ENCODE peak calls at places on chromosomes 3 and 15, in five cellular contexts. K is OCI-LY7, W is fibroblast of lung, I is left ventricle myocardium inferior, Z is mesendoderm. S is an unnamed sample. For H3K4me1, the result is how much of the 10 kb centered on the place peaks cover.

GRCh38 chr15:98866503-98866902 is 141.1 kb downstream of the PGPEP1L start:
- DNase-seq in K (no peak), W (peak), I (no peak), Z (peak), S (no peak)

GRCh38 chr3:8756671-8757070 is 12.7 kb downstream of the OXTR start:
- DNase-seq in K (no peak), W (no peak), I (no peak), Z (peak), S (no peak)

GRCh38 chr3:151796105-151796705 is 17.7 kb upstream of the AADAC start:
- DNase-seq in K (no peak), W (peak), I (no peak), Z (no peak), S (no peak)

GRCh38 chr3:76372497-76372896 is 587.1 kb upstream of the ZNF717 start:
- DNase-seq in K (no peak), W (no peak), I (no peak), Z (no peak), S (no peak)

GRCh38 chr15:62942411-62942810 is 100.1 kb upstream of the TPM1 start:
- DNase-seq in K (no peak), W (no peak), I (no peak), Z (no peak), S (no peak)

GRCh38 chr3:174863488-174863887 is 4.4 kb downstream of the NAALADL2 start:
- DNase-seq in K (no peak), W (no peak), I (no peak), Z (peak), S (no peak)

GRCh38 chr3:158711886-158712285 is 20.4 kb downstream of the RARRES1 start:
- DNase-seq in K (no peak), W (peak), I (no peak), Z (peak), S (no peak)

GRCh38 chr15:66864086-66864830 is 162.2 kb downstream of the SMAD6 start:
- DNase-seq in K (no peak), W (no peak), I (no peak), Z (no peak), S (peak)

GRCh38 chr15:101549647-101550046 is 60.1 kb upstream of the PCSK6 start:
- DNase-seq in K (no peak), W (no peak), I (no peak), Z (no peak), S (no peak)

GRCh38 chr3:184543848-184544512 is 17.6 kb upstream of the EPHB3 start:
- DNase-seq in K (peak), W (peak), I (peak), Z (peak), S (peak)

GRCh38 chr15:68326711-68327412 is 49.3 kb downstream of the FEM1B start:
- DNase-seq in K (no peak), W (no peak), I (no peak), Z (no peak), S (no peak)

GRCh38 chr15:77018796-77019475 is 24.0 kb downstream of the PSTPIP1 start:
- DNase-seq in K (no peak), W (no peak), I (no peak), Z (no peak), S (no peak)

GRCh38 chr3:13647314-13648059 is 98.6 kb downstream of the FBLN2 start:
- DNase-seq in K (no peak), W (peak), I (no peak), Z (no peak), S (no peak)

GRCh38 chr15:33963831-33964664 is 4.2 kb upstream of the CHRM5 start:
- DNase-seq in K (peak), W (peak), I (no peak), Z (peak), S (no peak)

GRCh38 chr15:42493694-42494093 is 1.7 kb upstream of the SNAP23 start:
- DNase-seq in K (peak), W (no peak), I (no peak), Z (no peak), S (no peak)

GRCh38 chr3:188123170-188123920 is 30.6 kb upstream of the LPP start:
- DNase-seq in K (peak), W (peak), I (no peak), Z (no peak), S (no peak)

GRCh38 chr3:100994187-100994586 is 966 bp upstream of the ABI3BP start:
- DNase-seq in K (no peak), W (no peak), I (no peak), Z (no peak), S (no peak)

GRCh38 chr3:58629629-58630028 is 36.9 kb downstream of the FAM3D start:
- DNase-seq in K (no peak), W (no peak), I (no peak), Z (no peak), S (no peak)

GRCh38 chr15:43531018-43531667 is 13.7 kb downstream of the MAP1A start:
- DNase-seq in K (no peak), W (no peak), I (no peak), Z (peak), S (no peak)

GRCh38 chr3:189404797-189405484 is 226.2 kb upstream of the TP63 start:
- DNase-seq in K (no peak), W (no peak), I (no peak), Z (no peak), S (no peak)

GRCh38 chr15:57751177-57751800 is 44.8 kb downstream of the POLR2M start:
- DNase-seq in K (peak), W (peak), I (no peak), Z (peak), S (no peak)

GRCh38 chr3:65732060-65732933 is 306.4 kb downstream of the MAGI1 start:
- DNase-seq in K (peak), W (peak), I (no peak), Z (peak), S (peak)

GRCh38 chr15:88419830-88420229 is 47.4 kb downstream of the MRPL46 start:
- DNase-seq in K (no peak), W (no peak), I (no peak), Z (no peak), S (no peak)

GRCh38 chr3:59547874-59548273 is 498.0 kb upstream of the CFAP20DC start:
- DNase-seq in K (no peak), W (no peak), I (no peak), Z (no peak), S (no peak)

GRCh38 chr15:76994496-76994895 is 430 bp upstream of the PSTPIP1 start:
- DNase-seq in K (no peak), W (no peak), I (no peak), Z (no peak), S (no peak)

GRCh38 chr15:63502843-63503738 is 1.3 kb upstream of the USP3 start:
- DNase-seq in K (peak), W (peak), I (peak), Z (peak), S (peak)

GRCh38 chr15:100171411-100171810 is 170.4 kb downstream of the ADAMTS17 start:
- DNase-seq in K (no peak), W (no peak), I (no peak), Z (no peak), S (no peak)

GRCh38 chr15:27903405-27903804 is 195.7 kb downstream of the OCA2 start:
- DNase-seq in K (no peak), W (no peak), I (no peak), Z (no peak), S (no peak)

GRCh38 chr15:26891448-26891881 is 24.6 kb downstream of the GABRA5 start:
- DNase-seq in K (peak), W (peak), I (peak), Z (peak), S (peak)

GRCh38 chr15:76337047-76337738 is 620 bp downstream of the ISL2 start:
- DNase-seq in K (peak), W (peak), I (no peak), Z (peak), S (no peak)

GRCh38 chr15:84604804-84605203 is 4.0 kb downstream of the ZSCAN2 start:
- DNase-seq in K (no peak), W (no peak), I (no peak), Z (no peak), S (no peak)

GRCh38 chr3:151002582-151002981 is 30.1 kb upstream of the CLRN1 start:
- DNase-seq in K (no peak), W (no peak), I (no peak), Z (no peak), S (no peak)

GRCh38 chr3:73243740-73244139 is 182.3 kb downstream of the EBLN2 start:
- DNase-seq in K (no peak), W (no peak), I (no peak), Z (no peak), S (no peak)

GRCh38 chr15:31352911-31353811 is 26.5 kb downstream of the KLF13 start:
- DNase-seq in K (peak), W (peak), I (peak), Z (no peak), S (no peak)

GRCh38 chr15:72272213-72272996 is at the start of gene PARP6:
- DNase-seq in K (peak), W (peak), I (peak), Z (peak), S (peak)

GRCh38 chr3:123130079-123130726 is 63.4 kb downstream of the PDIA5 start:
- DNase-seq in K (no peak), W (no peak), I (no peak), Z (no peak), S (peak)

GRCh38 chr15:65333441-65333820 is 29.0 kb downstream of the RNU5B-1 start:
- DNase-seq in K (no peak), W (no peak), I (no peak), Z (no peak), S (no peak)

DNA sequence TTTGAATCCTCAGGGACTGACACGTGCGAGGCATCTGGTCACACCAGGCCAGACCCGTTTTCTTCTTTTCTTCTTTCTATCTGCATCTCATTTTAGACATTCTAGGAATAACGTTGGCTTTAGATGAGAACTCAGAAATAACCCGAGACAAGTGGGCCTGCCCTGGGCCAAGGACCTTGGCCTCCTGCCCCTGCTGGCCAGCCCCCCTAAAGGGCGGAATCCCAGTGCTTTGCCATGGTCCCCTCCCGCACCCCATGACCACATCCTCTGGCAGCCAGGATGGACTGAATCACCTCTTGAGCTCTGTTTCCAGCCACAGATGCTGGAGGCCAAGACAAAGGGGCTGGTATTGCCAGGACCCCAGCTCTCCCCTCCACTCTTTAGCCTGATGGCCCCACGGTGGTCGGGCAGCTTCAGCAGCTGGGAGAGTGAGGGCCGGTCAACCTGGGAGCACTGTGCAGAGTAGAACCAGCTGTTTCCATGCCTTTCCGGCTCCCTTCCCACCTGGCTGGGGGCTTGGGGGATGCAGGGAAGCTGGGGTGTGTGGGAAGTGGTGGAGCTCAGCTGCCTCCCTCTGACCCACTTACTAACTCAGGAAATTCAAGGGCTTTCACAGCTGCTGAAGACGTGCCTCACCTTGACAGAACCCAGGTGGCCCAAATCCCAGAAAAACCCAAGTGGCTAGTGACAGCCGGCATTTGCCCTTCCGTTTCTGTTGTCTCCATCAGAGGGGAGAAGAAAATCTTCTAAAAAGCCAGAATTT is 190.9 kb downstream of the FAM43A start:
- DNase-seq in K (no peak), W (no peak), I (no peak), Z (no peak), S (no peak)
- H3K4me1 ChIP-seq in K (under half), W (under half), I (half or more), Z (under half), S (under half)

GRCh38 chr3:194204036-194204792 is 68.3 kb downstream of the HES1 start:
- DNase-seq in K (no peak), W (no peak), I (no peak), Z (peak), S (no peak)
- H3K27ac ChIP-seq in K (no peak), W (no peak), I (no peak), Z (no peak), S (no peak)

GRCh38 chr3:141427764-141428163 is 59.1 kb upstream of the RASA2 start:
- DNase-seq in K (no peak), W (no peak), I (no peak), Z (no peak), S (no peak)
- H3K4me1 ChIP-seq in K (under half), W (under half), I (half or more), Z (under half), S (under half)

GRCh38 chr3:36837089-36837488 is 72.7 kb upstream of the DCLK3 start:
- DNase-seq in K (no peak), W (no peak), I (no peak), Z (peak), S (no peak)

GRCh38 chr3:36827133-36827532 is 62.8 kb upstream of the DCLK3 start:
- DNase-seq in K (no peak), W (no peak), I (no peak), Z (no peak), S (no peak)

GRCh38 chr3:36833160-36833814 is 68.9 kb upstream of the DCLK3 start:
- DNase-seq in K (no peak), W (no peak), I (no peak), Z (peak), S (no peak)

DNA sequence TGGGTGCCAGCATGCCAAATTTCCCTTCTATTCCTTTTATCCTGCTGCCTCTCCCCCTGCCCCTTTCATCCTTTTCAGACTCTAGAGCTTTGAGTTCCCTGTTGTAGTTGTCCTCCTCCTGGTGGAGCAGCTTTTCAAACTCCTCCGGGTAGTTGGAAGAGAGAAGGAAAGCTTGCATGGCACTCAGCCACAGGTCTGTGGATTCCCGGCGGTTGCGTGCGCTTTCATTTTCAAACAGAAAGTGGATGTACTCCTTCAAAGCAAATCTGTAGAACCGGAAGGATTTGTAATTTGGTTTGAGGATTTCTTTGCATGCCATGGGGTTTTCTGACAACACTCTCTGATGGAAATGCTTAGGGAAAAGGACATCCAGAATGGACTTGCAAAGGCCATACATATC is 68.1 kb upstream of the DCLK3 start:
- DNase-seq in K (no peak), W (no peak), I (no peak), Z (no peak), S (no peak)
- H3K27ac ChIP-seq in K (no peak), W (no peak), I (no peak), Z (no peak), S (no peak)

DNA sequence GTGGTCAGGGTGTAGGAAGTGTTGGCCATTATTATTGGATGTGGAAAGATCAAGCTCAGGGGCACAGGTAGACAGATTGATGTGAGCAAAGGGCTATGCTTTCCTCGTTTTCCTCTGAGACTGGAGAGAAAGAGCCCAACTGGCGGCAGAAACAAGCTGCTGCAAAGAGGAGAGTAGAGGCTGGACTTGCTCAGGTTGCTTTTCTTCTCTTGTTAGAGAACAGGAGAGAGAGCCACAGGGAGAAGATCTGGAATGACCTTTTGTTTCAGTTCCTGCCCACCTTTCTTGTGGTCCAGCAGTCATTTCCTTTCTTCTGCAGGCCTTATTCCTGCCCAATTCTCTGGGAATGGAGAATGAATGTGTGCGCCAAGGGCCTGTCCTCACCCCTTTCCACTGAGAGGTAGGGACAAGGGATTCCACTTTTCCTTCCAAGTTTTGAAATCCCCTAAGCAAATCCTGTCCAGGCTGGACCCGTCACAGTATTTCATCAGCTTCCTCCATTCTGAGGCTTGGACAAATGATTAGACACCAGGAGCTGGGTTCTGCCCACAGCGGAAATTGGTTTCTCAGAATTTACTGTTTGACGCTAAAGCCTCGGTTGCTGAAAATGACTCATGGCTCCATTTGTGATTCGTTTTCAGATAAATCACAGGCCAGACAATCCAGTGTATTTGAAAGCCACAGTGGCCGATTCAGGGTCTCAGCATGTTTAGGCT is 16.1 kb downstream of the ZNF80 start:
- DNase-seq in K (no peak), W (no peak), I (peak), Z (no peak), S (no peak)
- H3K4me1 ChIP-seq in K (under half), W (under half), I (under half), Z (under half), S (under half)

GRCh38 chr3:45646051-45646585 is 43.1 kb upstream of the SACM1L start:
- DNase-seq in K (no peak), W (peak), I (no peak), Z (no peak), S (no peak)

GRCh38 chr3:45642731-45643152 is 46.5 kb upstream of the SACM1L start:
- DNase-seq in K (no peak), W (peak), I (no peak), Z (no peak), S (no peak)

GRCh38 chr3:45644063-45644462 is 45.1 kb upstream of the SACM1L start:
- DNase-seq in K (no peak), W (peak), I (no peak), Z (no peak), S (no peak)

GRCh38 chr3:45644467-45645201 is 44.6 kb upstream of the SACM1L start:
- DNase-seq in K (no peak), W (peak), I (no peak), Z (no peak), S (no peak)

DNA sequence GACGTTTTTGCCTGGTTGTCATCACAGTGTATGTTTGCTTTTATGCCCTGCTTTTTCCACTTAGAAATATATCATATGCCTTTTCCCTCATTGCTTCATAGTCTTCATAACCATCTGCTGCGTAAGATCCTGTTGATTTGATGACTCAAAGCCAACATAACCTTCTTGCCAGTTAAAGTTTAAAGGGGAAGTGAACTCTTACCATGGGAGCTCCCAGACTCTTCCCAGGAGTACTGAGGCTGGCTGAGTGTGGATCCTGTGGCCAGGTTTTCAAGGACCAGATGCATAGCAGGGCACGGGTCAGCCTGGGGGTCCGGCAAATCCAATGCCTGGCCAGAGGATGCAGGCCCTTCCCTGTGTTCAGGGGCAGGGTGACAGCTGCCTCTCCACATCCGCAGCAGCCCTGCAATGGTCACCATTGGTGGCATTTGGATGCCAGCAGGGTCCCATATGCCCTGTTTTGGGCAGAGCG is 42.0 kb upstream of the SACM1L start:
- DNase-seq in K (no peak), W (peak), I (no peak), Z (no peak), S (peak)
- H3K27ac ChIP-seq in K (no peak), W (peak), I (peak), Z (no peak), S (peak)